ENCODE peak calls at places on chromosomes 6 and 20, in four cellular contexts. R is activated CD4-positive, alpha-beta memory T cell treated with anti-CD3 and anti-CD28 coated beads, Interleukin-2, amount 10 ng/mL, durations not matched to agents 7 days and 5 days; Z is H7; I is psoas muscle. G is an unnamed sample.

GRCh38 chr6:167396659-167397490 is 72.0 kb downstream of the TTLL2 start:
- DNase-seq in R (no peak), Z (no peak), I (no peak), G (no peak)

GRCh38 chr6:16623029-16623653 is 138.1 kb downstream of the ATXN1 start:
- DNase-seq in R (no peak), Z (no peak), I (no peak), G (no peak)

GRCh38 chr20:43715044-43715443 is 11.8 kb downstream of the GTSF1L start:
- DNase-seq in R (no peak), Z (no peak), I (no peak), G (no peak)

GRCh38 chr20:49340161-49340966 is 62.5 kb upstream of the ZNFX1 start:
- DNase-seq in R (no peak), Z (no peak), I (peak), G (no peak)

GRCh38 chr6:138806889-138807288 is 11.0 kb downstream of the ECT2L start:
- DNase-seq in R (no peak), Z (no peak), I (no peak), G (no peak)

GRCh38 chr6:747006-747405 is 54.1 kb upstream of the EXOC2 start:
- DNase-seq in R (no peak), Z (no peak), I (no peak), G (no peak)

GRCh38 chr6:4125933-4126864 is 9.2 kb downstream of the ECI2 start:
- DNase-seq in R (no peak), Z (no peak), I (no peak), G (peak)

GRCh38 chr6:5280926-5281325 is 19.6 kb downstream of the FARS2 start:
- DNase-seq in R (no peak), Z (no peak), I (no peak), G (no peak)

GRCh38 chr6:129748212-129748900 is 38.4 kb upstream of the ARHGAP18 start:
- DNase-seq in R (peak), Z (no peak), I (peak), G (no peak)

GRCh38 chr6:39058471-39059147 is 10.0 kb downstream of the GLP1R start:
- DNase-seq in R (no peak), Z (no peak), I (no peak), G (no peak)

GRCh38 chr6:21826031-21826430 is 232.5 kb downstream of the SOX4 start:
- DNase-seq in R (no peak), Z (no peak), I (no peak), G (no peak)

GRCh38 chr6:41451039-41451438 is 95.1 kb upstream of the FOXP4 start:
- DNase-seq in R (no peak), Z (peak), I (no peak), G (no peak)

GRCh38 chr6:35265523-35265922 is 6.0 kb downstream of the ZNF76 start:
- DNase-seq in R (no peak), Z (no peak), I (no peak), G (no peak)

GRCh38 chr6:89510393-89510792 is 77.4 kb downstream of the ANKRD6 start:
- DNase-seq in R (no peak), Z (no peak), I (no peak), G (no peak)

GRCh38 chr6:131766631-131767030 is 41.2 kb upstream of the ENPP1 start:
- DNase-seq in R (no peak), Z (no peak), I (no peak), G (no peak)

GRCh38 chr20:4161447-4162251 is 146.3 kb upstream of the RNF24 start:
- DNase-seq in R (peak), Z (peak), I (no peak), G (no peak)

GRCh38 chr6:139925894-139926641 is 551.6 kb upstream of the CITED2 start:
- DNase-seq in R (no peak), Z (no peak), I (no peak), G (peak)

GRCh38 chr20:10733122-10733521 is 59.3 kb upstream of the JAG1 start:
- DNase-seq in R (no peak), Z (no peak), I (no peak), G (no peak)

GRCh38 chr6:17927705-17928104 is 59.7 kb downstream of the KIF13A start:
- DNase-seq in R (no peak), Z (no peak), I (no peak), G (no peak)

GRCh38 chr6:88725111-88725711 is 238.2 kb downstream of the RNGTT start:
- DNase-seq in R (no peak), Z (peak), I (peak), G (peak)

GRCh38 chr6:127484207-127484858 is 25.1 kb upstream of the KIAA0408 start:
- DNase-seq in R (no peak), Z (no peak), I (no peak), G (peak)

GRCh38 chr20:50595988-50596693 is 86.0 kb downstream of the PTPN1 start:
- DNase-seq in R (no peak), Z (peak), I (no peak), G (no peak)

GRCh38 chr6:70763754-70764153 is 96.1 kb downstream of the SMAP1 start:
- DNase-seq in R (no peak), Z (no peak), I (no peak), G (no peak)

GRCh38 chr20:57782631-57783041 is 72.8 kb upstream of the PMEPA1 start:
- DNase-seq in R (no peak), Z (peak), I (no peak), G (no peak)

GRCh38 chr6:89387516-89388222 is 24.4 kb downstream of the RRAGD start:
- DNase-seq in R (no peak), Z (no peak), I (no peak), G (no peak)

GRCh38 chr20:13436530-13436929 is 202.2 kb downstream of the TASP1 start:
- DNase-seq in R (no peak), Z (no peak), I (no peak), G (no peak)

GRCh38 chr6:111677186-111677990 is 71.7 kb upstream of the TRAF3IP2 start:
- DNase-seq in R (no peak), Z (no peak), I (no peak), G (no peak)

GRCh38 chr6:27157461-27158315 is 89.8 kb upstream of the PRSS16 start:
- DNase-seq in R (peak), Z (no peak), I (peak), G (no peak)

GRCh38 chr6:108434222-108434621 is 126.5 kb upstream of the FOXO3 start:
- DNase-seq in R (no peak), Z (no peak), I (no peak), G (no peak)

GRCh38 chr20:9025643-9026042 is 43.2 kb upstream of the PLCB4 start:
- DNase-seq in R (no peak), Z (no peak), I (no peak), G (peak)

GRCh38 chr20:51700809-51701285 is 67.3 kb downstream of the ATP9A start:
- DNase-seq in R (no peak), Z (peak), I (no peak), G (peak)

GRCh38 chr6:21102624-21103023 is 490.9 kb upstream of the SOX4 start:
- DNase-seq in R (no peak), Z (no peak), I (no peak), G (no peak)

G was measured in stromal cell of bone marrow.